ENCODE peak calls at places on chromosome 13, in five cellular contexts. One of them, this sample, is unnamed.
A peak's percentile ranks its signal among the peaks of the same experiment; 100 is the strongest.

GRCh38 chr13:108858676-108859075 is 229.3 kb downstream of the MYO16 start:
- DNase-seq in ascending aorta: no peak
- DNase-seq in adrenal gland: no peak
- DNase-seq in body of pancreas: no peak
- DNase-seq in CD4-positive, CD25-positive, alpha-beta regulatory T cell: no peak
- DNase-seq in this sample: no peak

GRCh38 chr13:112545866-112546265 is 42.1 kb downstream of the TUBGCP3 start:
- DNase-seq in CD4-positive, CD25-positive, alpha-beta regulatory T cell: no peak
- DNase-seq in body of pancreas: no peak
- DNase-seq in adrenal gland: peak; percentile 24
- DNase-seq in ascending aorta: no peak
- DNase-seq in this sample: no peak

GRCh38 chr13:92573467-92574057 is 653.0 kb upstream of the GPC6 start:
- DNase-seq in adrenal gland: no peak
- DNase-seq in ascending aorta: no peak
- DNase-seq in body of pancreas: peak; percentile 19
- DNase-seq in CD4-positive, CD25-positive, alpha-beta regulatory T cell: peak; percentile 0
- DNase-seq in this sample: no peak

GRCh38 chr13:31951215-31951678 is 80.3 kb upstream of the FRY start:
- DNase-seq in ascending aorta: peak; percentile 50
- DNase-seq in CD4-positive, CD25-positive, alpha-beta regulatory T cell: no peak
- DNase-seq in body of pancreas: peak; percentile 76
- DNase-seq in adrenal gland: peak; percentile 45
- DNase-seq in this sample: no peak

GRCh38 chr13:109678459-109678858 is 107.9 kb downstream of the IRS2 start:
- DNase-seq in CD4-positive, CD25-positive, alpha-beta regulatory T cell: no peak
- DNase-seq in body of pancreas: no peak
- DNase-seq in ascending aorta: no peak
- DNase-seq in adrenal gland: no peak
- DNase-seq in this sample: no peak

GRCh38 chr13:79581870-79582315 is 100.9 kb downstream of the NDFIP2 start:
- DNase-seq in CD4-positive, CD25-positive, alpha-beta regulatory T cell: no peak
- DNase-seq in adrenal gland: no peak
- DNase-seq in body of pancreas: no peak
- DNase-seq in ascending aorta: no peak
- DNase-seq in this sample: no peak

GRCh38 chr13:30049692-30050091 is 199.3 kb upstream of the UBL3 start:
- DNase-seq in CD4-positive, CD25-positive, alpha-beta regulatory T cell: no peak
- DNase-seq in ascending aorta: no peak
- DNase-seq in adrenal gland: no peak
- DNase-seq in body of pancreas: no peak
- DNase-seq in this sample: no peak

GRCh38 chr13:29713841-29714240 is 118.4 kb upstream of the SLC7A1 start:
- DNase-seq in adrenal gland: no peak
- DNase-seq in body of pancreas: no peak
- DNase-seq in CD4-positive, CD25-positive, alpha-beta regulatory T cell: peak; percentile 28
- DNase-seq in ascending aorta: no peak
- DNase-seq in this sample: no peak

GRCh38 chr13:98664047-98664446 is 87.1 kb upstream of the STK24 start:
- DNase-seq in ascending aorta: no peak
- DNase-seq in body of pancreas: no peak
- DNase-seq in CD4-positive, CD25-positive, alpha-beta regulatory T cell: peak; percentile 23
- DNase-seq in adrenal gland: peak; percentile 33
- DNase-seq in this sample: peak; percentile 5

GRCh38 chr13:100173203-100173602 is 84.3 kb downstream of the PCCA start:
- DNase-seq in adrenal gland: no peak
- DNase-seq in CD4-positive, CD25-positive, alpha-beta regulatory T cell: no peak
- DNase-seq in body of pancreas: no peak
- DNase-seq in ascending aorta: no peak
- DNase-seq in this sample: no peak

GRCh38 chr13:72507394-72508199 is 219.8 kb downstream of the MZT1 start:
- DNase-seq in body of pancreas: peak; percentile 6
- DNase-seq in CD4-positive, CD25-positive, alpha-beta regulatory T cell: no peak
- DNase-seq in adrenal gland: no peak
- DNase-seq in ascending aorta: no peak
- DNase-seq in this sample: no peak
- H3K27ac ChIP-seq in body of pancreas: no peak overlapping the region
- H3K27ac ChIP-seq in CD4-positive, CD25-positive, alpha-beta regulatory T cell: no peak overlapping the region
- H3K27ac ChIP-seq in adrenal gland: no peak overlapping the region
- H3K27ac ChIP-seq in ascending aorta: no peak overlapping the region
- H3K27ac ChIP-seq in this sample: no peak overlapping the region

DNA sequence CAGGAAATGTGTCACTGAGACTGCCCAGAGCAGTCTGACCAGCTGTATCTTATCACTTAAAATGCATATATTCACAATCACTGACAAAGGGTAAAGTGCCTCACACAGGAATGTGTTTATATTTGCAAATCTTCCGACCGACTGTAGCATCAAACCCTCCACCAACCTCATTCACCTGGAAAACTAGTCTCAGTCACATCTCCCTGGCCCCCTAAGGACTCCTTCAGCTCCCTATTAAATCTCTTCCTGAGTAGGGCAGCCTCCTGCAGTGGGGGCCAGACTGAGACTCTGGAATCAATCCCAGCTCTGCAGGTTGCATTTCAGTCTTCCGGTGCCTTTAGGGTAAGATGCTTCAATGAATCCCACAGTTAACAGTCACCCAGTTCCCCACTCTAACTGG is 738.2 kb upstream of the SLITRK5 start:
- DNase-seq in CD4-positive, CD25-positive, alpha-beta regulatory T cell: no peak
- DNase-seq in adrenal gland: no peak
- DNase-seq in body of pancreas: no peak
- DNase-seq in ascending aorta: no peak
- DNase-seq in this sample: no peak
- H3K27ac ChIP-seq in CD4-positive, CD25-positive, alpha-beta regulatory T cell: no peak overlapping the region
- H3K27ac ChIP-seq in adrenal gland: no peak overlapping the region
- H3K27ac ChIP-seq in body of pancreas: no peak overlapping the region
- H3K27ac ChIP-seq in ascending aorta: no peak overlapping the region
- H3K27ac ChIP-seq in this sample: no peak overlapping the region

DNA sequence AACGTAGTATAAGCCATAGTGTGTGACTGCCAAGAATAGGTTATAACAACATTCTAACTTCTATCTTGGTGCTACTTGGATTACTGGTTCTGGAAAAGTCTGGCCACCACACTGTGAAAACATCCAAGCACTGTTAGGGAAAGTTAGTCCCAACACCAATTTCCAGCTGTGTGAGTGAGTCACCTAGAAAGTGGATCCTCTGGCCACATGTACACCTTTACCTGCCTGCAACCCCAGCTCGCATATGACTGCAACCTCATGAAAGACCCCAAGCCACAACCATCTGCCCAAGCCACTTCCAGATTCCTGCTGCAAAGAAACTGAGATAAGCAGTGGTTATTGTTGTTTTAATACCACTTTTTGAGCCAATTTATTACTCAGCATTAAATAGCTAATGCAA is 404.5 kb downstream of the KCTD12 start:
- DNase-seq in CD4-positive, CD25-positive, alpha-beta regulatory T cell: no peak
- DNase-seq in body of pancreas: no peak
- DNase-seq in ascending aorta: no peak
- DNase-seq in adrenal gland: no peak
- DNase-seq in this sample: no peak
- H3K27ac ChIP-seq in CD4-positive, CD25-positive, alpha-beta regulatory T cell: no peak overlapping the region
- H3K27ac ChIP-seq in body of pancreas: no peak overlapping the region
- H3K27ac ChIP-seq in ascending aorta: no peak overlapping the region
- H3K27ac ChIP-seq in adrenal gland: no peak overlapping the region
- H3K27ac ChIP-seq in this sample: no peak overlapping the region

GRCh38 chr13:49993666-49994065 is 3.2 kb upstream of the TRIM13 start:
- DNase-seq in ascending aorta: no peak
- DNase-seq in body of pancreas: no peak
- DNase-seq in adrenal gland: no peak
- DNase-seq in CD4-positive, CD25-positive, alpha-beta regulatory T cell: no peak
- DNase-seq in this sample: no peak

GRCh38 chr13:49996166-49996915 is 501 bp upstream of the TRIM13 start:
- DNase-seq in ascending aorta: peak; percentile 76
- DNase-seq in body of pancreas: peak; percentile 95
- DNase-seq in CD4-positive, CD25-positive, alpha-beta regulatory T cell: peak; percentile 93
- DNase-seq in adrenal gland: peak; percentile 95
- DNase-seq in this sample: no peak

GRCh38 chr13:49996951-49997895 is at the start of gene TRIM13:
- DNase-seq in ascending aorta: peak; percentile 74
- DNase-seq in body of pancreas: peak; percentile 94
- DNase-seq in adrenal gland: peak; percentile 87
- DNase-seq in CD4-positive, CD25-positive, alpha-beta regulatory T cell: peak; percentile 93
- DNase-seq in this sample: no peak

GRCh38 chr13:49997935-49998334 is 1.1 kb downstream of the TRIM13 start:
- DNase-seq in CD4-positive, CD25-positive, alpha-beta regulatory T cell: no peak
- DNase-seq in body of pancreas: no peak
- DNase-seq in adrenal gland: no peak
- DNase-seq in ascending aorta: no peak
- DNase-seq in this sample: no peak

DNA sequence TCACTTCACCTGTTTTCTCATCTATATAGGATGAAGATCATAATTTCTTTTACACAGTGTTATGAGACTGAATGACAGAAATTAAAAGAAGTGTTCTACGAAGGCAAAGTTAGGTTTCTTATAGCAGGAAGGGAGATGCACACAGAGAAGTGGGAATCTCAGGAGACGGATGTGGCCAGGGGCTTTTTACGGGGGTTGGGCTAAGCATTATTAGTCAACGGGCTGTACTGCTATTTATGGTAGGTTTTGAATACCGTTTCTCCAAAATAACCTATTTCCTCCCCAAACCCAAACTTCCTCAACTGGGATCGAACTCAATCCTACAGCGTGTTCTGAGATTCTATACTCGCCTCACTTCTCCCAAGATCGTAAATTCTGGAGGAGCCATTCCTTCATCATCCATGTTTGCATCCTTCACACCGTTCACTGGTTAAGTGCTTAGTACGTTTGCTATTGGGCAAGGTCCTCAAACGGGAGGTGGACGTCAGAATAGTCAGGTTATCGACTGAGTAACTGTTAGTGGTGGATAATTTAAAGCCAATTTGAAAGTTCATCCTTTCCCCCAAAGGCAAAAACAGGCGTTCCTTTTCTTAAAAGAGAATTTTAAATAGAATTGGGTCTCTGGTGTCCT is 1.2 kb upstream of the TRIM13 start:
- DNase-seq in adrenal gland: no peak
- DNase-seq in body of pancreas: no peak
- DNase-seq in CD4-positive, CD25-positive, alpha-beta regulatory T cell: peak; percentile 29
- DNase-seq in ascending aorta: no peak
- DNase-seq in this sample: no peak
- H3K27ac ChIP-seq in adrenal gland: peak overlapping the region; percentile 93
- H3K27ac ChIP-seq in body of pancreas: peak overlapping the region; percentile 97
- H3K27ac ChIP-seq in CD4-positive, CD25-positive, alpha-beta regulatory T cell: peak overlapping the region; percentile 56
- H3K27ac ChIP-seq in ascending aorta: peak overlapping the region; percentile 98
- H3K27ac ChIP-seq in this sample: peak overlapping the region; percentile 90

GRCh38 chr13:90032841-90033493 is 1314.5 kb upstream of the MIR17HG start:
- DNase-seq in body of pancreas: no peak
- DNase-seq in ascending aorta: no peak
- DNase-seq in adrenal gland: no peak
- DNase-seq in CD4-positive, CD25-positive, alpha-beta regulatory T cell: no peak
- DNase-seq in this sample: no peak
- H3K27ac ChIP-seq in body of pancreas: no peak overlapping the region
- H3K27ac ChIP-seq in ascending aorta: no peak overlapping the region
- H3K27ac ChIP-seq in adrenal gland: no peak overlapping the region
- H3K27ac ChIP-seq in CD4-positive, CD25-positive, alpha-beta regulatory T cell: no peak overlapping the region
- H3K27ac ChIP-seq in this sample: no peak overlapping the region

This sample was measured in Panc1.